ENCODE peak calls at places on chromosomes 16 and 17, in seven cellular contexts. W is coronary artery, D is heart left ventricle, G is endothelial cell, N is HFFc6, R is Peyer's patch, V is hepatocyte. O is an unnamed sample.
A peak's percentile ranks its signal among the peaks of the same experiment; 100 is the strongest.

GRCh38 chr17:57782642-57783337 is 37.7 kb upstream of the CCDC182 start:
- DNase-seq in W (no peak), D (no peak), G (no peak), N (no peak), R (no peak), V (no peak), O (no peak)

GRCh38 chr17:76378548-76379274 is 5.7 kb upstream of the SPHK1 start:
- DNase-seq in W (no peak), D (no peak), G (no peak), N (no peak), R (no peak), V (no peak), O (no peak)

GRCh38 chr17:8789743-8790142 is 9.4 kb downstream of the MFSD6L start:
- DNase-seq in W (peak; percentile 43), D (no peak), G (no peak), N (no peak), R (no peak), V (no peak), O (no peak)

GRCh38 chr17:42311240-42312034 is 23.1 kb downstream of the STAT5A start:
- DNase-seq in W (peak; percentile 90), D (peak; percentile 93), G (no peak), N (peak; percentile 75), R (peak; percentile 60), V (peak; percentile 92), O (no peak)

GRCh38 chr16:17529982-17530760 is 59.4 kb upstream of the XYLT1 start:
- DNase-seq in W (no peak), D (no peak), G (no peak), N (no peak), R (peak; percentile 31), V (no peak), O (no peak)

GRCh38 chr16:47568355-47568754 is 107.2 kb downstream of the PHKB start:
- DNase-seq in W (no peak), D (no peak), G (no peak), N (no peak), R (no peak), V (no peak), O (no peak)

GRCh38 chr16:14301150-14302030 is 230.3 kb downstream of the MRTFB start:
- DNase-seq in W (no peak), D (no peak), G (no peak), N (no peak), R (no peak), V (peak; percentile 28), O (no peak)

GRCh38 chr16:87472935-87473334 is 19.9 kb downstream of the ZCCHC14 start:
- DNase-seq in W (no peak), D (no peak), G (no peak), N (no peak), R (no peak), V (no peak), O (no peak)

GRCh38 chr16:1428511-1428910 is 2.4 kb upstream of the PERCC1 start:
- DNase-seq in W (no peak), D (no peak), G (peak; percentile 67), N (no peak), R (peak; percentile 60), V (no peak), O (no peak)

GRCh38 chr17:16255481-16255901 is 38.5 kb downstream of the PIGL start:
- DNase-seq in W (peak; percentile 81), D (peak; percentile 68), G (no peak), N (no peak), R (no peak), V (peak; percentile 31), O (no peak)

GRCh38 chr17:61619493-61619892 is 28.5 kb upstream of the NACA2 start:
- DNase-seq in W (no peak), D (no peak), G (no peak), N (no peak), R (no peak), V (no peak), O (no peak)

GRCh38 chr17:16820161-16820877 is 130.3 kb downstream of the CCDC144A start:
- DNase-seq in W (no peak), D (peak; percentile 83), G (no peak), N (no peak), R (no peak), V (no peak), O (no peak)

GRCh38 chr16:28140788-28141618 is 70.8 kb downstream of the XPO6 start:
- DNase-seq in W (no peak), D (no peak), G (no peak), N (no peak), R (peak; percentile 71), V (no peak), O (no peak)

GRCh38 chr16:65094009-65094408 is 27.9 kb downstream of the CDH11 start:
- DNase-seq in W (no peak), D (no peak), G (no peak), N (no peak), R (no peak), V (no peak), O (no peak)

GRCh38 chr16:73616186-73616585 is 568.3 kb upstream of the ZFHX3 start:
- DNase-seq in W (no peak), D (no peak), G (no peak), N (peak; percentile 4), R (no peak), V (no peak), O (no peak)

GRCh38 chr16:74606521-74607309 is at the start of gene GLG1:
- DNase-seq in W (peak; percentile 90), D (peak; percentile 93), G (peak; percentile 90), N (peak; percentile 83), R (peak; percentile 90), V (peak; percentile 97), O (peak; percentile 78)

GRCh38 chr16:14456793-14457481 is 173.1 kb downstream of the PARN start:
- DNase-seq in W (no peak), D (no peak), G (no peak), N (no peak), R (no peak), V (no peak), O (no peak)

GRCh38 chr16:52035406-52035805 is 511.5 kb downstream of the TOX3 start:
- DNase-seq in W (no peak), D (no peak), G (no peak), N (no peak), R (no peak), V (no peak), O (no peak)

GRCh38 chr16:17470002-17470870 is 524 bp downstream of the XYLT1 start:
- DNase-seq in W (peak; percentile 80), D (no peak), G (peak; percentile 21), N (no peak), R (peak; percentile 41), V (peak; percentile 29), O (peak; percentile 22)

GRCh38 chr16:24989417-24989978 is 25.7 kb downstream of the ARHGAP17 start:
- DNase-seq in W (peak; percentile 16), D (no peak), G (no peak), N (no peak), R (no peak), V (no peak), O (no peak)

GRCh38 chr17:48470388-48471034 is 40.5 kb upstream of the SKAP1 start:
- DNase-seq in W (no peak), D (no peak), G (no peak), N (peak; percentile 38), R (no peak), V (no peak), O (no peak)
- TF ChIP-seq CTCF in W (no peak), D (no peak), G (no peak), N (peak; percentile 34), R (no peak), V (peak; percentile 15), O (no peak)

DNA sequence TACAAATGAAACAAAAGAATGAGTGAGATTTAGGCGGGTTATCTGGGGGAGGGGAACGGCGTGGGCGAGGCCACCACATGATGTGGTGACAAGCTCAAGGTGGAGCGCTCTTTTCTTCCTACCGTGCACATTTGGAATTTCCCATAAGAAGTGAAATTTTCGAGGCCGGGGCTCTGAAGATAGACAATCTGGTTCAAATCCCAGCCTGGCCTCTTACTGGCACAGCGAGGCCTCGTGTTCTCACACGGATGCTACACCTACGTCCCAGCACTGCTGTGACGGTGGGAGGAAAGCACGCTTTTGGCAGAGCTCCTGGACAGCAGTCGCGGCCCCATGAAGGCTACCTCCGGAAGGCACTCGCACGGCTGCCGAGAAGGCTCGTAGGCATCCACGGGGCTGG is 25.2 kb downstream of the ZDHHC7 start:
- DNase-seq in W (no peak), D (no peak), G (no peak), N (no peak), R (no peak), V (no peak), O (no peak)
- TF ChIP-seq CTCF in W (no peak), D (no peak), G (no peak), N (no peak), R (no peak), V (no peak), O (no peak)

GRCh38 chr16:15682105-15682570 is 32.1 kb downstream of the NDE1 start:
- DNase-seq in W (no peak), D (no peak), G (peak; percentile 49), N (peak; percentile 83), R (no peak), V (peak; percentile 73), O (no peak)
- TF ChIP-seq CTCF in W (no peak), D (peak; percentile 28), G (peak; percentile 60), N (peak; percentile 77), R (no peak), V (peak; percentile 26), O (peak; percentile 55)

GRCh38 chr17:45370949-45371413 is 54.2 kb upstream of the MAP3K14 start:
- DNase-seq in W (peak; percentile 40), D (no peak), G (no peak), N (peak; percentile 21), R (no peak), V (no peak), O (no peak)
- TF ChIP-seq CTCF in W (no peak), D (no peak), G (no peak), N (peak; percentile 31), R (no peak), V (no peak), O (no peak)

GRCh38 chr17:80031691-80032480 is 3.8 kb downstream of the TBC1D16 start:
- DNase-seq in W (no peak), D (no peak), G (no peak), N (no peak), R (no peak), V (no peak), O (no peak)

GRCh38 chr17:80028030-80028429 is 7.6 kb downstream of the TBC1D16 start:
- DNase-seq in W (no peak), D (no peak), G (no peak), N (no peak), R (no peak), V (no peak), O (no peak)

GRCh38 chr17:80032614-80033171 is 3.0 kb downstream of the TBC1D16 start:
- DNase-seq in W (no peak), D (no peak), G (no peak), N (no peak), R (no peak), V (no peak), O (no peak)

GRCh38 chr17:80029235-80029974 is 6.3 kb downstream of the TBC1D16 start:
- DNase-seq in W (peak; percentile 90), D (peak; percentile 89), G (no peak), N (peak; percentile 46), R (peak; percentile 35), V (no peak), O (no peak)

GRCh38 chr17:80030730-80031410 is 4.8 kb downstream of the TBC1D16 start:
- DNase-seq in W (no peak), D (no peak), G (no peak), N (no peak), R (no peak), V (no peak), O (no peak)
- TF ChIP-seq CTCF in W (no peak), D (no peak), G (no peak), N (no peak), R (no peak), V (no peak), O (no peak)